ENCODE peak calls at places on chromosomes 11 and 22, in nine cellular contexts. I is heart left ventricle, G is body of pancreas, H is ovary, B is endothelial cell of umbilical vein, K is GM12878, Y is stomach, M is adrenal gland, P is IMR-90. T is an unnamed sample.

GRCh38 chr22:19679476-19680099 is 34.7 kb upstream of the SEPTIN5 start:
- DNase-seq in I (no peak), G (peak; percentile 54), H (peak; percentile 46), B (peak; percentile 13), K (no peak), Y (peak; percentile 60), M (peak; percentile 36), P (no peak), T (peak; percentile 44)

GRCh38 chr11:42524534-42525227 is 787.1 kb upstream of the API5 start:
- DNase-seq in I (peak; percentile 25), G (peak; percentile 49), H (no peak), B (peak; percentile 72), K (peak; percentile 5), Y (peak; percentile 45), M (peak; percentile 60), P (no peak), T (peak; percentile 65)

GRCh38 chr11:45599161-45599943 is 66.1 kb downstream of the CHST1 start:
- DNase-seq in I (no peak), G (no peak), H (no peak), B (no peak), K (no peak), Y (no peak), M (no peak), P (no peak), T (no peak)

GRCh38 chr11:16418698-16419097 is 62.4 kb upstream of the SOX6 start:
- DNase-seq in I (no peak), G (no peak), H (no peak), B (no peak), K (no peak), Y (no peak), M (no peak), P (peak; percentile 17), T (no peak)

GRCh38 chr11:80843266-80843974 is 1402.6 kb upstream of the TENM4 start:
- DNase-seq in I (no peak), G (no peak), H (no peak), B (no peak), K (peak; percentile 39), Y (no peak), M (no peak), P (no peak), T (no peak)

GRCh38 chr11:131504199-131504949 is 134.0 kb downstream of the NTM start:
- DNase-seq in I (no peak), G (no peak), H (no peak), B (no peak), K (no peak), Y (peak; percentile 40), M (no peak), P (no peak), T (no peak)

GRCh38 chr22:37174964-37175363 is 13.1 kb downstream of the C1QTNF6 start:
- DNase-seq in I (no peak), G (no peak), H (no peak), B (no peak), K (no peak), Y (no peak), M (no peak), P (no peak), T (no peak)

GRCh38 chr11:93444671-93445073 is 98.5 kb downstream of the SMCO4 start:
- DNase-seq in I (no peak), G (peak; percentile 21), H (no peak), B (no peak), K (no peak), Y (no peak), M (no peak), P (peak; percentile 2), T (no peak)

GRCh38 chr22:23815781-23816551 is 22.8 kb downstream of the DERL3 start:
- DNase-seq in I (peak; percentile 81), G (no peak), H (no peak), B (no peak), K (no peak), Y (no peak), M (no peak), P (no peak), T (no peak)

GRCh38 chr11:120112174-120112796 is 25.6 kb downstream of the TRIM29 start:
- DNase-seq in I (no peak), G (no peak), H (no peak), B (no peak), K (no peak), Y (no peak), M (no peak), P (no peak), T (no peak)

GRCh38 chr11:108985611-108986279 is 320.9 kb downstream of the DDX10 start:
- DNase-seq in I (no peak), G (no peak), H (no peak), B (peak; percentile 88), K (no peak), Y (no peak), M (no peak), P (peak; percentile 82), T (no peak)

GRCh38 chr11:34356918-34357645 is 728 bp downstream of the ABTB2 start:
- DNase-seq in I (peak; percentile 64), G (peak; percentile 59), H (peak; percentile 53), B (peak; percentile 52), K (no peak), Y (peak; percentile 63), M (peak; percentile 69), P (peak; percentile 51), T (no peak)

GRCh38 chr22:24867327-24868022 is 61.5 kb downstream of the SGSM1 start:
- DNase-seq in I (no peak), G (no peak), H (no peak), B (no peak), K (no peak), Y (no peak), M (no peak), P (no peak), T (no peak)

GRCh38 chr11:120985718-120986569 is 38.0 kb upstream of the TBCEL start:
- DNase-seq in I (peak; percentile 43), G (peak; percentile 45), H (peak; percentile 60), B (peak; percentile 38), K (no peak), Y (peak; percentile 58), M (peak; percentile 72), P (peak; percentile 29), T (no peak)

GRCh38 chr22:39916496-39916895 is 15.6 kb downstream of the GRAP2 start:
- DNase-seq in I (no peak), G (no peak), H (no peak), B (no peak), K (no peak), Y (no peak), M (no peak), P (no peak), T (no peak)

GRCh38 chr11:99513368-99513767 is 492.6 kb downstream of the CNTN5 start:
- DNase-seq in I (no peak), G (no peak), H (no peak), B (no peak), K (no peak), Y (no peak), M (no peak), P (peak; percentile 20), T (no peak)

GRCh38 chr22:36334081-36334831 is 53.5 kb downstream of the MYH9 start:
- DNase-seq in I (no peak), G (peak; percentile 21), H (no peak), B (no peak), K (no peak), Y (no peak), M (no peak), P (no peak), T (no peak)

DNA sequence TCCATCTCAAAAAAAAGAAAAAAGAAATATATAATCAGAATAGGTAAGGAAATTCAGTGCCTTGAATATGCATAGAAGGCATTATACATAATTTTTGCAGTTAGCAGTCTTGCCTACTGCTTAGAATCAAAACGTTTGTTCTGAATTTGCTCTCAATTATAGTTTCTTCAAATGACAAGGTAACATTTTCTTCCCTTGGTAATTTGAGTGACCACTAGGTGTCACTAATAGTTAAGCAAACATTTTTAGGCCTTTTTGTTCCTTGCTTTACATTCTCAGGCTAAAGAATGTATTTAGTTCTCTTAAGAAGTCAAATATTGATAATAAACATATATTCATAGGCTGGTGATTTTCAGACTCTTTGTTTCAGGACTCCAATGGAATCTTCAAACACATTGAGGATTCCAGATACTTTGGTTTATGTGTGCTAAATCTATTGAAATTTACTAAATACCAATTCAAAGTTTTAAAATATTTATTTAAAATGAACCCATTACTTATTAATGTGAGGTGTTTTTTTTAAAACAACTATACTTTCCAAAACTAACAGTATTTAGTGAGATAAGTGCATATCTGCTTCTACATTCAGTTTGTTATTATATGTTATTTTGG is 55.0 kb upstream of the DEPDC7 start:
- DNase-seq in I (no peak), G (no peak), H (no peak), B (peak; percentile 60), K (peak; percentile 21), Y (no peak), M (no peak), P (peak; percentile 71), T (no peak)
- TF ChIP-seq CTCF in I (peak; percentile 62), G (peak; percentile 54), H (peak; percentile 26), B (peak; percentile 39), K (peak; percentile 71), Y (no peak), M (peak; percentile 52), P (peak; percentile 78), T (peak; percentile 45)

GRCh38 chr11:118928108-118928869 is 2.6 kb upstream of the BCL9L start:
- DNase-seq in I (peak; percentile 92), G (peak; percentile 92), H (peak; percentile 95), B (peak; percentile 91), K (peak; percentile 67), Y (peak; percentile 94), M (peak; percentile 97), P (peak; percentile 92), T (peak; percentile 92)
- TF ChIP-seq POLR2A in I (no peak), G (peak; percentile 29), H (peak; percentile 35), B (no peak), K (peak; percentile 49), Y (no peak), M (peak; percentile 74), P (no peak), T (peak; percentile 23)

GRCh38 chr22:44224166-44224565 is 43.4 kb downstream of the PARVG start:
- DNase-seq in I (no peak), G (no peak), H (no peak), B (no peak), K (no peak), Y (no peak), M (no peak), P (no peak), T (no peak)
- H3K4me1 ChIP-seq in I (no peaks in the 10 kb centered on the region), G (no peaks in the 10 kb centered on the region), H (no peaks in the 10 kb centered on the region), B (no peaks in the 10 kb centered on the region), K (no peaks in the 10 kb centered on the region), Y (no peaks in the 10 kb centered on the region), M (no peaks in the 10 kb centered on the region), P (no peaks in the 10 kb centered on the region), T (no peaks in the 10 kb centered on the region)

GRCh38 chr11:86211619-86212018 is 32.9 kb upstream of the EED start:
- DNase-seq in I (no peak), G (no peak), H (no peak), B (no peak), K (peak; percentile 74), Y (no peak), M (no peak), P (no peak), T (no peak)

GRCh38 chr11:86218125-86219081 is 26.1 kb upstream of the EED start:
- DNase-seq in I (peak; percentile 55), G (peak; percentile 77), H (peak; percentile 78), B (peak; percentile 82), K (peak; percentile 76), Y (peak; percentile 64), M (peak; percentile 68), P (peak; percentile 76), T (peak; percentile 59)

GRCh38 chr11:86212212-86212611 is 32.3 kb upstream of the EED start:
- DNase-seq in I (no peak), G (no peak), H (no peak), B (no peak), K (no peak), Y (no peak), M (no peak), P (peak; percentile 21), T (no peak)

GRCh38 chr11:86210898-86211297 is 33.7 kb upstream of the EED start:
- DNase-seq in I (no peak), G (no peak), H (no peak), B (no peak), K (no peak), Y (no peak), M (no peak), P (no peak), T (no peak)

GRCh38 chr11:86214710-86215109 is 29.8 kb upstream of the EED start:
- DNase-seq in I (no peak), G (no peak), H (no peak), B (no peak), K (peak; percentile 91), Y (no peak), M (no peak), P (no peak), T (no peak)
- TF ChIP-seq CTCF in I (no peak), G (no peak), H (no peak), B (no peak), K (no peak), Y (no peak), M (no peak), P (no peak), T (no peak)

T was measured in tibial nerve.